ENCODE peak calls at places on chromosomes 7 and 10, in four cellular contexts. N is stomach, E is AG04450, L is ovary. C is an unnamed sample.

GRCh38 chr10:132614431-132615341 is 77.1 kb downstream of the INPP5A start:
- DNase-seq in L (no peak), E (no peak), N (no peak), C (no peak)

GRCh38 chr10:79904671-79905321 is 44.1 kb downstream of the SFTPD start:
- DNase-seq in L (peak; percentile 64), E (no peak), N (peak; percentile 71), C (peak; percentile 85)

GRCh38 chr10:98613446-98613845 is 166.7 kb upstream of the HPS1 start:
- DNase-seq in N (no peak), E (no peak), L (no peak), C (no peak)

GRCh38 chr10:78727728-78728127 is 341.0 kb upstream of the ZMIZ1 start:
- DNase-seq in E (no peak), L (peak; percentile 29), N (no peak), C (peak; percentile 55)

GRCh38 chr10:8444630-8445029 is 390.1 kb downstream of the GATA3 start:
- DNase-seq in N (no peak), E (no peak), L (no peak), C (no peak)

GRCh38 chr10:32409741-32410140 is 36.2 kb upstream of the CCDC7 start:
- DNase-seq in N (no peak), L (no peak), E (no peak), C (no peak)

GRCh38 chr10:80153460-80153859 is 20.9 kb downstream of the PLAC9 start:
- DNase-seq in L (no peak), E (no peak), N (no peak), C (no peak)

GRCh38 chr7:45710271-45711160 is 136.3 kb downstream of the ADCY1 start:
- DNase-seq in N (no peak), E (no peak), L (peak; percentile 6), C (no peak)

GRCh38 chr10:21090609-21091082 is 193.5 kb upstream of the NEBL start:
- DNase-seq in N (no peak), E (no peak), L (no peak), C (no peak)

GRCh38 chr10:108616559-108617285 is 1306.6 kb downstream of the XPNPEP1 start:
- DNase-seq in N (no peak), L (no peak), E (no peak), C (no peak)

GRCh38 chr7:29328811-29329210 is 134.2 kb downstream of the CHN2 start:
- DNase-seq in N (no peak), L (no peak), E (no peak), C (no peak)

GRCh38 chr10:124152139-124152780 is 58.9 kb upstream of the CHST15 start:
- DNase-seq in E (no peak), N (peak; percentile 55), L (peak; percentile 52), C (peak; percentile 70)

GRCh38 chr7:84688671-84689070 is 494.1 kb upstream of the SEMA3A start:
- DNase-seq in L (no peak), N (no peak), E (no peak), C (no peak)